ENCODE peak calls at places on chromosomes 7 and 10, in seven cellular contexts. Z is esophagus squamous epithelium; X is caudate nucleus; W is effector memory CD4-positive, alpha-beta T cell; S is left ventricle myocardium inferior; E is A549; B is small intestine. P is an unnamed sample.

GRCh38 chr7:100048680-100049079 is 894 bp upstream of the ZSCAN21 start:
- DNase-seq in E (no peak), S (no peak), W (no peak), B (peak; percentile 66), Z (no peak), X (no peak), P (no peak)

GRCh38 chr7:151665363-151665762 is 145.7 kb upstream of the RHEB start:
- DNase-seq in E (no peak), S (peak; percentile 75), Z (no peak), W (no peak), X (no peak), B (no peak), P (peak; percentile 48)

GRCh38 chr10:24811906-24812305 is 88.2 kb upstream of the ARHGAP21 start:
- DNase-seq in Z (no peak), E (no peak), S (peak; percentile 28), W (no peak), X (peak; percentile 77), B (no peak), P (no peak)

GRCh38 chr7:479948-480499 is 39.6 kb downstream of the PDGFA start:
- DNase-seq in X (no peak), B (no peak), S (peak; percentile 10), E (no peak), Z (no peak), W (no peak), P (no peak)

GRCh38 chr7:28315565-28316420 is 96.5 kb upstream of the CREB5 start:
- DNase-seq in S (no peak), E (no peak), Z (no peak), X (no peak), B (no peak), W (no peak), P (no peak)

GRCh38 chr10:33487014-33487776 is 152.7 kb upstream of the NRP1 start:
- DNase-seq in X (no peak), E (peak; percentile 44), B (peak; percentile 34), S (no peak), W (no peak), Z (no peak), P (no peak)

GRCh38 chr7:30914611-30915601 is 3.3 kb downstream of the AQP1 start:
- DNase-seq in Z (no peak), B (peak; percentile 77), E (peak; percentile 20), W (no peak), X (no peak), S (no peak), P (peak; percentile 32)

GRCh38 chr7:121151663-121152344 is 163.3 kb downstream of the CPED1 start:
- DNase-seq in E (no peak), X (no peak), B (no peak), Z (no peak), W (no peak), S (no peak), P (no peak)

GRCh38 chr7:151243411-151244155 is 4.9 kb downstream of the SMARCD3 start:
- DNase-seq in Z (no peak), B (peak; percentile 42), E (no peak), S (no peak), X (no peak), W (peak; percentile 38), P (no peak)

GRCh38 chr10:80714566-80714965 is 176.9 kb downstream of the SH2D4B start:
- DNase-seq in E (no peak), X (no peak), S (no peak), W (no peak), Z (no peak), B (no peak), P (no peak)

GRCh38 chr10:93058139-93058538 is 2.5 kb upstream of the CYP26C1 start:
- DNase-seq in W (no peak), E (no peak), Z (no peak), X (no peak), B (no peak), S (no peak), P (no peak)

GRCh38 chr7:68306692-68307107 is 1291.6 kb upstream of the AUTS2 start:
- DNase-seq in E (no peak), B (no peak), W (no peak), X (no peak), S (no peak), Z (no peak), P (no peak)

GRCh38 chr7:103068429-103069403 is 5.9 kb downstream of the FBXL13 start:
- DNase-seq in S (no peak), Z (no peak), E (no peak), X (no peak), W (no peak), B (no peak), P (no peak)

GRCh38 chr10:63795461-63795860 is 274.3 kb downstream of the REEP3 start:
- DNase-seq in Z (no peak), W (no peak), S (no peak), E (no peak), B (no peak), X (no peak), P (no peak)

GRCh38 chr7:104963378-104963990 is 50.5 kb upstream of the KMT2E start:
- DNase-seq in B (no peak), S (no peak), X (no peak), E (no peak), W (no peak), Z (no peak), P (no peak)
- H3K27ac ChIP-seq in B (peak overlapping the region; percentile 43), S (peak overlapping the region; percentile 78), X (no peak overlapping the region), E (peak overlapping the region; percentile 58), W (no peak overlapping the region), Z (peak overlapping the region; percentile 80), P (no peak overlapping the region)

DNA sequence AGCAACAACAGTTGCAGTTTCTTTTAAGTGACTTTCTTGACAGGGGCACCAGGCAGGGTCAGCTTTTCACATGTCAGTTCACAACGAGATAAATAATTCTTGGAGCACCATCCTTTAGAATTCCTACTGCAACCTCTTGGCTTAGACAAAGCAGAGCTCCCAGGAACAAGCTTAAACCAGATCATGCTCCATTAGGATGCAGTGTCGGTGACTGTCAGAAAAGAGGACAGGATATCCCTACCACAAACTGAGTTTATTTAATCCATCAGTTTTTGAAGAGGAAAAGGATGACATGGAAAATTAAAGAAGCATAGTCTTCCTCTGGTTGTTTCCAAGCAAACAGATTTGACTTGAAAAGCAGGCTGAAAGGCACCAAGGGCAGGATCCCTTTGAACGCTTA is 332.0 kb upstream of the AOAH start:
- DNase-seq in W (no peak), E (no peak), X (no peak), S (no peak), B (no peak), Z (no peak), P (no peak)
- H3K27ac ChIP-seq in W (no peak overlapping the region), E (no peak overlapping the region), X (no peak overlapping the region), S (no peak overlapping the region), B (no peak overlapping the region), Z (no peak overlapping the region), P (no peak overlapping the region)

GRCh38 chr10:85152488-85152887 is 824.1 kb downstream of the CCSER2 start:
- DNase-seq in B (no peak), W (no peak), E (no peak), S (no peak), Z (no peak), X (no peak), P (no peak)
- H3K27ac ChIP-seq in B (no peak overlapping the region), W (no peak overlapping the region), E (no peak overlapping the region), S (no peak overlapping the region), Z (no peak overlapping the region), X (no peak overlapping the region), P (no peak overlapping the region)

GRCh38 chr7:73705551-73705920 is 13.9 kb downstream of the STX1A start:
- DNase-seq in E (peak; percentile 88), S (no peak), X (no peak), B (no peak), W (no peak), Z (no peak), P (no peak)
- H3K27ac ChIP-seq in E (peak overlapping the region; percentile 100), S (no peak overlapping the region), X (no peak overlapping the region), B (no peak overlapping the region), W (no peak overlapping the region), Z (peak overlapping the region; percentile 54), P (no peak overlapping the region)

GRCh38 chr10:48213047-48213446 is 61.4 kb downstream of the FRMPD2 start:
- DNase-seq in Z (no peak), X (no peak), W (no peak), B (no peak), E (no peak), S (no peak), P (no peak)
- H3K27ac ChIP-seq in Z (no peak overlapping the region), X (no peak overlapping the region), W (no peak overlapping the region), B (no peak overlapping the region), E (no peak overlapping the region), S (no peak overlapping the region), P (no peak overlapping the region)

GRCh38 chr10:9069136-9069535 is 1014.6 kb downstream of the GATA3 start:
- DNase-seq in B (no peak), E (peak; percentile 11), W (no peak), Z (no peak), S (no peak), X (no peak), P (no peak)
- H3K27ac ChIP-seq in B (no peak overlapping the region), E (no peak overlapping the region), W (no peak overlapping the region), Z (no peak overlapping the region), S (no peak overlapping the region), X (no peak overlapping the region), P (no peak overlapping the region)

GRCh38 chr10:71715860-71716259 is 3.7 kb downstream of the C10orf105 start:
- DNase-seq in S (no peak), E (no peak), W (no peak), Z (no peak), X (no peak), B (no peak), P (no peak)

GRCh38 chr10:71713135-71714040 is 6.2 kb downstream of the C10orf105 start:
- DNase-seq in B (no peak), S (peak; percentile 87), W (no peak), X (peak; percentile 82), E (no peak), Z (no peak), P (peak; percentile 89)

GRCh38 chr10:71714055-71714454 is 5.5 kb downstream of the C10orf105 start:
- DNase-seq in Z (no peak), S (no peak), E (no peak), X (no peak), W (no peak), B (no peak), P (no peak)

GRCh38 chr10:71715026-71715425 is 4.6 kb downstream of the C10orf105 start:
- DNase-seq in B (no peak), Z (no peak), E (no peak), S (no peak), W (no peak), X (no peak), P (no peak)

GRCh38 chr10:71714592-71714991 is 5.0 kb downstream of the C10orf105 start:
- DNase-seq in Z (no peak), W (no peak), E (no peak), S (no peak), X (no peak), B (no peak), P (no peak)
- H3K27ac ChIP-seq in Z (peak overlapping the region; percentile 95), W (peak overlapping the region; percentile 77), E (no peak overlapping the region), S (peak overlapping the region; percentile 93), X (peak overlapping the region; percentile 99), B (peak overlapping the region; percentile 83), P (no peak overlapping the region)

P was measured in psoas muscle.